ENCODE peak calls at places on chromosomes 11 and 22, in five cellular contexts. K is neural crest cell; E is HEK293T; Y is GM04504; W is CD8-positive, alpha-beta T cell. Z is an unnamed sample.

GRCh38 chr11:128568166-128568778 is 19.1 kb downstream of the ETS1 start:
- DNase-seq in Y (no peak), W (no peak), K (no peak), E (no peak), Z (no peak)

GRCh38 chr11:80167766-80168165 is 726.9 kb upstream of the TENM4 start:
- DNase-seq in Y (peak), K (no peak), W (no peak), E (no peak), Z (no peak)

GRCh38 chr11:27571151-27571840 is 64.7 kb upstream of the LIN7C start:
- DNase-seq in Y (peak), E (no peak), K (no peak), W (no peak), Z (no peak)

GRCh38 chr11:556175-556699 is 4.3 kb downstream of the LMNTD2 start:
- DNase-seq in Y (no peak), K (no peak), W (no peak), E (no peak), Z (no peak)

GRCh38 chr11:13429836-13430235 is 33.2 kb downstream of the BTBD10 start:
- DNase-seq in E (no peak), Y (no peak), K (no peak), W (no peak), Z (no peak)

GRCh38 chr11:60700689-60701508 is 1.5 kb downstream of the MS4A8 start:
- DNase-seq in Y (no peak), K (peak), E (peak), W (no peak), Z (peak)

GRCh38 chr11:94219771-94220170 is 84.6 kb upstream of the IZUMO1R start:
- DNase-seq in W (no peak), Y (no peak), K (no peak), E (no peak), Z (no peak)

GRCh38 chr11:8268530-8269461 is 5.1 kb upstream of the LMO1 start:
- DNase-seq in Y (no peak), W (no peak), K (peak), E (peak), Z (peak)

GRCh38 chr11:69936750-69937149 is 117.5 kb upstream of the FGF3 start:
- DNase-seq in E (no peak), Y (no peak), K (no peak), W (no peak), Z (no peak)

GRCh38 chr11:26675233-26675928 is 46.5 kb downstream of the SLC5A12 start:
- DNase-seq in K (no peak), E (no peak), Y (no peak), W (no peak), Z (no peak)

GRCh38 chr22:23380230-23380573 is 199.9 kb downstream of the IGLL1 start:
- DNase-seq in E (no peak), W (no peak), K (no peak), Y (no peak), Z (peak)

GRCh38 chr11:41289408-41289807 is 170.0 kb downstream of the LRRC4C start:
- DNase-seq in E (no peak), K (no peak), W (no peak), Y (no peak), Z (no peak)

GRCh38 chr11:10307022-10307410 is 2.1 kb downstream of the ADM start:
- DNase-seq in K (no peak), E (no peak), Y (no peak), W (no peak), Z (peak)

GRCh38 chr11:66492161-66492865 is 12.1 kb downstream of the DPP3 start:
- DNase-seq in E (no peak), W (no peak), K (no peak), Y (no peak), Z (no peak)